ENCODE peak calls at places on chromosomes 1 and 21, in eight cellular contexts. F is T-helper 2 cell; S is GM13976; O is colonic mucosa; E is anterior cingulate cortex; J is DMS153; X is GM19239; M is stimulated activated naive CD4-positive, alpha-beta T cell. U is an unnamed sample.

GRCh38 chr21:28427356-28428022 is 565.2 kb downstream of the LTN1 start:
- DNase-seq in F (no peak), S (no peak), O (no peak), E (no peak), J (no peak), X (no peak), M (no peak), U (no peak)

GRCh38 chr1:147214842-147215539 is 10.1 kb downstream of the FMO5 start:
- DNase-seq in F (no peak), S (no peak), O (no peak), E (no peak), J (no peak), X (no peak), M (no peak), U (no peak)

GRCh38 chr1:151443846-151444790 is 15.2 kb downstream of the POGZ start:
- DNase-seq in F (peak), S (peak), O (peak), E (peak), J (peak), X (peak), M (peak), U (peak)

GRCh38 chr1:204426035-204426436 is 14.4 kb upstream of the PPP1R15B start:
- DNase-seq in F (no peak), S (no peak), O (no peak), E (no peak), J (no peak), X (no peak), M (no peak), U (no peak)

GRCh38 chr1:3539707-3540425 is 71.4 kb downstream of the MEGF6 start:
- DNase-seq in F (no peak), S (no peak), O (no peak), E (no peak), J (no peak), X (no peak), M (no peak), U (no peak)

GRCh38 chr1:183394435-183394834 is 23.7 kb downstream of the NMNAT2 start:
- DNase-seq in F (no peak), S (no peak), O (no peak), E (no peak), J (no peak), X (no peak), M (no peak), U (no peak)

GRCh38 chr1:66000033-66000637 is 207.4 kb downstream of the PDE4B start:
- DNase-seq in F (no peak), S (no peak), O (no peak), E (no peak), J (no peak), X (no peak), M (no peak), U (no peak)

GRCh38 chr1:232816324-232816723 is 11.1 kb downstream of the MAP10 start:
- DNase-seq in F (no peak), S (no peak), O (no peak), E (no peak), J (no peak), X (no peak), M (no peak), U (no peak)

U was measured in amygdala.